ENCODE peak calls at places on chromosome 1, in five cellular contexts. G is tibial nerve, E is heart left ventricle, R is transverse colon, S is body of pancreas. Q is an unnamed sample. For H3K27me3, the result is how much of the 10 kb centered on the place peaks cover.

GRCh38 chr1:107198581-107198980 is 57.7 kb downstream of the NTNG1 start:
- DNase-seq in S (no peak), E (no peak), R (no peak), G (no peak), Q (no peak)

GRCh38 chr1:34803770-34804169 is 11.0 kb downstream of the GJA4 start:
- DNase-seq in G (no peak), S (no peak), E (no peak), R (no peak), Q (no peak)

GRCh38 chr1:244173765-244174164 is 122.7 kb downstream of the ZBTB18 start:
- DNase-seq in R (no peak), S (no peak), G (no peak), E (no peak), Q (no peak)

GRCh38 chr1:160837558-160838205 is 25.0 kb downstream of the CD244 start:
- DNase-seq in G (no peak), S (peak), R (peak), E (peak), Q (no peak)

GRCh38 chr1:36352910-36353878 is 29.7 kb upstream of the EVA1B start:
- DNase-seq in E (no peak), R (no peak), S (no peak), G (no peak), Q (no peak)

GRCh38 chr1:36323636-36324321 is at the start of gene EVA1B:
- DNase-seq in E (peak), R (peak), S (peak), G (peak), Q (peak)

GRCh38 chr1:9201421-9202239 is 32.9 kb upstream of the H6PD start:
- DNase-seq in S (peak), E (no peak), R (peak), G (peak), Q (no peak)

GRCh38 chr1:2416403-2416802 is 4.0 kb upstream of the PEX10 start:
- DNase-seq in S (no peak), G (no peak), E (no peak), R (peak), Q (no peak)

DNA sequence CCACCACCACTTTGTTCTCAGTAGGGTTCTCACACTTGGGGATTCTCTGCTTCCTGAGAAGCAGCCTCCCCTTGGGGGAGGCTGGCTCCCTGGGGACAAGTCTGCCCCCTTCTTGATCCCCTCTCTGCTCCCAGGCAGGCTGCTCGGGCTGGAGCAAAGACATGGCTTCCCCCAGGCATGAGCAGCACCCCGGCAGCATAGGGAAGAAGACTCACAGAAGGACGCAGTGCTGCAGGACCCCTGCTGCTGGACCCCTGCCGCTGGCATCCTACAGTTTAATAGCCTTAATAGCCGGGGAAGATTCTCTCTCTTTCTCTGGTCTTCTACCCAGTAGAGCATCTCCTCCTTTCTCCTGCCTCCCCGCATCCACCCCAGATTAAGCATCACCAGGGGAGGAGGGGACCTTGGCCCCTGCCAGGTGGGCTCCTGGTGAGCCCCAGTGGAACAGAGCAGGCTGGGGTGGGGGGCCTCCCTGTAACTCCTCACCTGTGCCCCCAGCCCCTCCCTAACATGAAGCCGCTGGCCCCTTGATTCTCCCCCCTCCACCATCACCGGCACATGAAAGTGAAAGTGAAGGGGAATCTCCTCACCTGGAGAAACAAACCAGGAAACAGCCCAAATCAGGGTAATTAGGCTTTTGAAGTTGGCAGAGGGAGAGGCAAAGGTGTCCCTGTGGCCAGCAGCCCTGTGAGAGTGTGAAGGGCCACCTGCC is 2.5 kb downstream of the WNT3A start:
- DNase-seq in S (no peak), G (no peak), R (no peak), E (no peak), Q (peak)
- H3K27me3 ChIP-seq in S (under half), G (under half), R (half or more), E (half or more), Q (under half)

DNA sequence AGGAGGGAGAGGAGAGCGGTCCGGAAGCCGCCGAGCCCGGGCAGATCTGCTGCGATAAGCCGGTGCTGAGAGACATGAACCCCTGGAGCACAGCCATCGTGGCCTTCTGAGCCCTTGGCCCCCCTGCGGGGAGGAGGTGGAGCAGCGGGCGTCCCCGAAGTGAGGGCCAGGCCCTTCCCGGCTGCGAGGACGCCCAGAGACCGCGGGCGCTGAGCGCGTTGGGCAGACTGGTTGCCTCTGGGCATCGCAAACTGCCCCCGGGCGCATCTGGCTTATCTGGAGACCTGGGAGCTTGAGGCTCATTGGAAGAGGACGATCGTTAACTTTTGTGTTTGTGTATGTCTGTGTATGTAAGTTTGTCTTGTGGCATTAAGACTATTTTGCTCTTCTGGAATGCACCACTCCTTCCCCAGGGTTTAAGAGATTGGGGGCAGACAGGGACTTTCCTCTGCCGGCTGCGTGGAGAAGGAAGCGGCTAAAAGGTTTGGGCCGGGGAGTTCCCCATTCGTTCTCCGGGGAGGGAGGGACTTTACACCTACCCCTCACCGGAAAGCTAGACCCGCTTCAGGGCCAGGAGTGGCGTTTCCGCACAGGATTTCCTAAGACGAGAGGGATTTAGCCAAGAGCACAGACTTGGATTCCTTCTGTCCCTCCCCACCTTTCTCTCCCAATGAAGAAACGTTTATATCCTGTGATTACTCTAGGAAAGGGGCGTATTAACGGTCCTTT is 1.4 kb downstream of the IER5 start:
- DNase-seq in S (peak), E (peak), G (peak), R (peak), Q (peak)
- TF ChIP-seq POLR2A in S (no peak), E (peak), G (no peak), R (peak), Q (peak)

GRCh38 chr1:151213560-151213959 is 15.2 kb downstream of the PIP5K1A start:
- DNase-seq in G (no peak), R (no peak), E (no peak), S (no peak), Q (no peak)

GRCh38 chr1:151210830-151211229 is 12.5 kb downstream of the PIP5K1A start:
- DNase-seq in S (no peak), R (no peak), G (no peak), E (no peak), Q (no peak)

DNA sequence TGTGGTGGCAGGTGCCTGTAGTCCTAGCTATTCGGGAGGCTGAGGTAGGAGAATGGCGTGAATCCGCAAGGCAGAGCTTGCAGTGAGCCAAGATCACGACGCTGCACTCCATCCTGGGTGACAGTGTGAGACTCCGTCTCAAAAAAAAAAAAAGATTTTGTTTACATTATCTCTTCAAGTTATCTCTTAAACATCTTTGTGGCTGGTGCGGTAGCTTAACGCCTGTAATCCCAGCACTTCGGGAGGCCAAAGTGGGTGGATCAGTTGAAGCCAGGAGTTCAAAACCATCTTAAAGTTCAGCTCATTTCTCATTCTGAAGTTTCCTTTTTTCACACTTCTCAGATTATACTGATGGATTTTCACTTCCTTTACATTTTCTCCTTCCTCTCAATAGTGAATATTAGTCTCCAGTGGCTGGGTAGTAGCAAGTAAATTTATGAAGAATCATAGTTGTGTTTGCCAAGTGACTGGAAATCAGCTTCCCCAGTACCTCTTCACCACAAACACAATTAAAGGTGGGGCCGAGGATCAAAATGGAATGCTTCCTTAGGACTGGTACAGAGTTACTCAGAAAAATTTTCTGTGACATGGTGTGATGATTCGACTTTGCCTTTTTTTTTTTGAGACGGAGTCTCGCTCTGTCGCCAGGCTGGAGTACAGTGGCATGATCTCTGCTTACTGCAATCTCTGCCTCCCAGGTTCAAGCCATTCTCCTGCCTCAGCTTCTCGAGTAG is 13.8 kb downstream of the PIP5K1A start:
- DNase-seq in R (no peak), G (no peak), E (no peak), S (no peak), Q (no peak)
- H3K27ac ChIP-seq in R (no peak), G (no peak), E (no peak), S (no peak), Q (no peak)

DNA sequence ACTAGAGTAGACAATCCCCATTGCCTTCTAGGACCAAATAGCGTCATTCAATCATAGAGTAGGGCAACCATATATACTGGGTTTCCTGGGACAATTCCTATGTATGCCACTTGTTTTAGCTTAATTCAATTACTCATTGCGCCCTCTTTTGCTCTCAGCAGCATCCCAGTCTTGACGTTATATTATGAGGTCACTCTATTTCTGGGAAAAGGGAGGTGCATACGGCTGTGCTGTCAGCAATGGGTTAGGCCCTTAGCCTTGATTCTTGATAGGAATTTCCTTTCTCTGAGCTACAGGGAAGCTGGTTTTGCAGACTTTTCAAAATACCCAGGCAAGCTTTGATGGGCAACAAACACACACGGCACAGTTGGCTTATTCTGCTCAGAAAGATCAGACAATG is 4.4 kb upstream of the KAZN start:
- DNase-seq in S (no peak), R (no peak), G (no peak), E (no peak), Q (no peak)
- H3K27me3 ChIP-seq in S (under half), R (under half), G (under half), E (half or more), Q (under half)

Q was measured in uterus.